ENCODE peak calls at places on chromosomes 3 and 15, in six cellular contexts. One of them, this sample, is unnamed.

GRCh38 chr3:4885322-4885721 is 93.9 kb upstream of the BHLHE40 start:
- DNase-seq in psoas muscle: no peak
- DNase-seq in kidney: no peak
- DNase-seq in DND-41: no peak
- DNase-seq in PC-9: no peak
- DNase-seq in cardiac fibroblast: peak
- DNase-seq in this sample: peak

GRCh38 chr3:188196232-188196990 is 42.5 kb downstream of the LPP start:
- DNase-seq in psoas muscle: no peak
- DNase-seq in kidney: no peak
- DNase-seq in DND-41: no peak
- DNase-seq in PC-9: no peak
- DNase-seq in cardiac fibroblast: no peak
- DNase-seq in this sample: no peak

GRCh38 chr3:186124618-186125017 is 15.7 kb upstream of the ETV5 start:
- DNase-seq in psoas muscle: no peak
- DNase-seq in kidney: no peak
- DNase-seq in DND-41: no peak
- DNase-seq in PC-9: no peak
- DNase-seq in cardiac fibroblast: no peak
- DNase-seq in this sample: peak

GRCh38 chr3:169534439-169534838 is 129.1 kb downstream of the MECOM start:
- DNase-seq in psoas muscle: no peak
- DNase-seq in kidney: no peak
- DNase-seq in DND-41: no peak
- DNase-seq in PC-9: peak
- DNase-seq in cardiac fibroblast: no peak
- DNase-seq in this sample: no peak

GRCh38 chr3:57127849-57128566 is 37.1 kb downstream of the IL17RD start:
- DNase-seq in psoas muscle: no peak
- DNase-seq in kidney: no peak
- DNase-seq in DND-41: no peak
- DNase-seq in PC-9: no peak
- DNase-seq in cardiac fibroblast: peak
- DNase-seq in this sample: peak

GRCh38 chr15:67176195-67176971 is 78.1 kb downstream of the AAGAB start:
- DNase-seq in psoas muscle: peak
- DNase-seq in kidney: no peak
- DNase-seq in DND-41: no peak
- DNase-seq in PC-9: no peak
- DNase-seq in cardiac fibroblast: no peak
- DNase-seq in this sample: no peak

GRCh38 chr3:160556141-160556540 is 9.2 kb downstream of the KPNA4 start:
- DNase-seq in psoas muscle: no peak
- DNase-seq in kidney: no peak
- DNase-seq in DND-41: no peak
- DNase-seq in PC-9: no peak
- DNase-seq in cardiac fibroblast: no peak
- DNase-seq in this sample: no peak

GRCh38 chr15:48555244-48555804 is 90.2 kb downstream of the FBN1 start:
- DNase-seq in psoas muscle: no peak
- DNase-seq in kidney: no peak
- DNase-seq in DND-41: no peak
- DNase-seq in PC-9: no peak
- DNase-seq in cardiac fibroblast: peak
- DNase-seq in this sample: peak

GRCh38 chr15:31303434-31304073 is 23.1 kb upstream of the KLF13 start:
- DNase-seq in psoas muscle: peak
- DNase-seq in kidney: peak
- DNase-seq in DND-41: peak
- DNase-seq in PC-9: no peak
- DNase-seq in cardiac fibroblast: peak
- DNase-seq in this sample: no peak

GRCh38 chr15:73331991-73332925 is 36.5 kb downstream of the HCN4 start:
- DNase-seq in psoas muscle: no peak
- DNase-seq in kidney: peak
- DNase-seq in DND-41: no peak
- DNase-seq in PC-9: no peak
- DNase-seq in cardiac fibroblast: no peak
- DNase-seq in this sample: no peak

GRCh38 chr15:78750566-78750965 is 60.7 kb downstream of the ADAMTS7 start:
- DNase-seq in psoas muscle: peak
- DNase-seq in kidney: peak
- DNase-seq in DND-41: no peak
- DNase-seq in PC-9: no peak
- DNase-seq in cardiac fibroblast: no peak
- DNase-seq in this sample: no peak

GRCh38 chr15:74196175-74196574 is 6.4 kb downstream of the STRA6 start:
- DNase-seq in psoas muscle: no peak
- DNase-seq in kidney: peak
- DNase-seq in DND-41: no peak
- DNase-seq in PC-9: peak
- DNase-seq in cardiac fibroblast: peak
- DNase-seq in this sample: peak

GRCh38 chr3:119664370-119664769 is 4.0 kb upstream of the POPDC2 start:
- DNase-seq in psoas muscle: no peak
- DNase-seq in kidney: no peak
- DNase-seq in DND-41: no peak
- DNase-seq in PC-9: no peak
- DNase-seq in cardiac fibroblast: peak
- DNase-seq in this sample: no peak

GRCh38 chr3:197547618-197548017 is 8.2 kb downstream of the BDH1 start:
- DNase-seq in psoas muscle: no peak
- DNase-seq in kidney: peak
- DNase-seq in DND-41: no peak
- DNase-seq in PC-9: no peak
- DNase-seq in cardiac fibroblast: no peak
- DNase-seq in this sample: no peak

GRCh38 chr3:10291139-10291500 is 1.6 kb downstream of the GHRL start:
- DNase-seq in psoas muscle: no peak
- DNase-seq in kidney: no peak
- DNase-seq in DND-41: no peak
- DNase-seq in PC-9: no peak
- DNase-seq in cardiac fibroblast: no peak
- DNase-seq in this sample: no peak

GRCh38 chr3:162710332-162711112 is 1213.9 kb downstream of the OTOL1 start:
- DNase-seq in psoas muscle: no peak
- DNase-seq in kidney: peak
- DNase-seq in DND-41: peak
- DNase-seq in PC-9: no peak
- DNase-seq in cardiac fibroblast: no peak
- DNase-seq in this sample: no peak

GRCh38 chr3:2465842-2466241 is 367.2 kb downstream of the CNTN4 start:
- DNase-seq in psoas muscle: no peak
- DNase-seq in kidney: no peak
- DNase-seq in DND-41: no peak
- DNase-seq in PC-9: no peak
- DNase-seq in cardiac fibroblast: no peak
- DNase-seq in this sample: no peak

GRCh38 chr15:51390239-51390931 is 48.9 kb downstream of the GLDN start:
- DNase-seq in psoas muscle: no peak
- DNase-seq in kidney: no peak
- DNase-seq in DND-41: no peak
- DNase-seq in PC-9: no peak
- DNase-seq in cardiac fibroblast: no peak
- DNase-seq in this sample: no peak

GRCh38 chr15:94400521-94401290 is 169.3 kb downstream of the MCTP2 start:
- DNase-seq in psoas muscle: no peak
- DNase-seq in kidney: no peak
- DNase-seq in DND-41: no peak
- DNase-seq in PC-9: no peak
- DNase-seq in cardiac fibroblast: no peak
- DNase-seq in this sample: no peak

GRCh38 chr3:53544357-53544756 is 49.9 kb downstream of the CACNA1D start:
- DNase-seq in psoas muscle: no peak
- DNase-seq in kidney: no peak
- DNase-seq in DND-41: no peak
- DNase-seq in PC-9: no peak
- DNase-seq in cardiac fibroblast: no peak
- DNase-seq in this sample: no peak

DNA sequence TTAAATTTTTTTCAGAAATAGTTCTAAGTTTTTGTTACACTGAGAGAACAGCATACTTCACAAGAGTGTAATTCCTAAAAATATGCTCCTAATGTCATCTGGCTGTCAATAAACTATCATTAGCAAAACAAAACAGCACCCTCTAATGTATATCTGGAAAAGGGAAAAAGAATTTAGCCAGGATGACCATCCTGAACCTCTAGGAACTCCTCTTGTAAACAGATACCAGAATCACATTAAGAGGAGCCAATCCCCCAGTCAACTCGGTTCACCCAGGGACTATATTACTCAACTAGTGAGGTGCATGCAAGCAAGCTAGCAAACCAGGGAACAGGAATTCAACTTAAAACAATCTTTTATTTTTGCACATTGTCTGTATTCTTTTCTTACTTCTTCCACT is 63.2 kb downstream of the RAD18 start:
- DNase-seq in psoas muscle: no peak
- DNase-seq in kidney: no peak
- DNase-seq in DND-41: no peak
- DNase-seq in PC-9: no peak
- DNase-seq in cardiac fibroblast: no peak
- DNase-seq in this sample: no peak
- TF ChIP-seq CTCF in psoas muscle: no peak
- TF ChIP-seq CTCF in kidney: no peak
- TF ChIP-seq CTCF in DND-41: no peak
- TF ChIP-seq CTCF in PC-9: no peak
- TF ChIP-seq CTCF in cardiac fibroblast: no peak
- TF ChIP-seq CTCF in this sample: no peak

GRCh38 chr3:172697558-172697957 is 13.3 kb downstream of the NCEH1 start:
- DNase-seq in psoas muscle: no peak
- DNase-seq in kidney: no peak
- DNase-seq in DND-41: no peak
- DNase-seq in PC-9: no peak
- DNase-seq in cardiac fibroblast: no peak
- DNase-seq in this sample: no peak
- H3K4me3 ChIP-seq in psoas muscle: no peak
- H3K4me3 ChIP-seq in kidney: no peak
- H3K4me3 ChIP-seq in DND-41: no peak
- H3K4me3 ChIP-seq in PC-9: no peak
- H3K4me3 ChIP-seq in cardiac fibroblast: no peak
- H3K4me3 ChIP-seq in this sample: no peak

GRCh38 chr15:29125382-29126207 is 144.0 kb downstream of the NSMCE3 start:
- DNase-seq in psoas muscle: peak
- DNase-seq in kidney: peak
- DNase-seq in DND-41: no peak
- DNase-seq in PC-9: no peak
- DNase-seq in cardiac fibroblast: no peak
- DNase-seq in this sample: no peak

GRCh38 chr15:29123991-29124390 is 145.6 kb downstream of the NSMCE3 start:
- DNase-seq in psoas muscle: peak
- DNase-seq in kidney: peak
- DNase-seq in DND-41: no peak
- DNase-seq in PC-9: no peak
- DNase-seq in cardiac fibroblast: no peak
- DNase-seq in this sample: no peak

GRCh38 chr15:29126208-29126536 is 143.4 kb downstream of the NSMCE3 start:
- DNase-seq in psoas muscle: peak
- DNase-seq in kidney: peak
- DNase-seq in DND-41: no peak
- DNase-seq in PC-9: no peak
- DNase-seq in cardiac fibroblast: no peak
- DNase-seq in this sample: no peak

GRCh38 chr15:29123171-29123570 is 146.5 kb downstream of the NSMCE3 start:
- DNase-seq in psoas muscle: peak
- DNase-seq in kidney: peak
- DNase-seq in DND-41: no peak
- DNase-seq in PC-9: no peak
- DNase-seq in cardiac fibroblast: no peak
- DNase-seq in this sample: no peak

GRCh38 chr15:29124581-29125381 is 144.8 kb downstream of the NSMCE3 start:
- DNase-seq in psoas muscle: peak
- DNase-seq in kidney: peak
- DNase-seq in DND-41: no peak
- DNase-seq in PC-9: no peak
- DNase-seq in cardiac fibroblast: no peak
- DNase-seq in this sample: peak
- TF ChIP-seq CTCF in psoas muscle: no peak
- TF ChIP-seq CTCF in kidney: no peak
- TF ChIP-seq CTCF in DND-41: no peak
- TF ChIP-seq CTCF in PC-9: no peak
- TF ChIP-seq CTCF in cardiac fibroblast: no peak
- TF ChIP-seq CTCF in this sample: peak

GRCh38 chr15:76198456-76199105 is 112.7 kb downstream of the ETFA start:
- DNase-seq in psoas muscle: no peak
- DNase-seq in kidney: peak
- DNase-seq in DND-41: no peak
- DNase-seq in PC-9: no peak
- DNase-seq in cardiac fibroblast: no peak
- DNase-seq in this sample: no peak
- H3K4me3 ChIP-seq in psoas muscle: no peak
- H3K4me3 ChIP-seq in kidney: no peak
- H3K4me3 ChIP-seq in DND-41: no peak
- H3K4me3 ChIP-seq in PC-9: no peak
- H3K4me3 ChIP-seq in cardiac fibroblast: no peak
- H3K4me3 ChIP-seq in this sample: no peak

GRCh38 chr3:51083490-51083889 is 301.6 kb upstream of the MANF start:
- DNase-seq in psoas muscle: no peak
- DNase-seq in kidney: no peak
- DNase-seq in DND-41: no peak
- DNase-seq in PC-9: no peak
- DNase-seq in cardiac fibroblast: no peak
- DNase-seq in this sample: no peak

DNA sequence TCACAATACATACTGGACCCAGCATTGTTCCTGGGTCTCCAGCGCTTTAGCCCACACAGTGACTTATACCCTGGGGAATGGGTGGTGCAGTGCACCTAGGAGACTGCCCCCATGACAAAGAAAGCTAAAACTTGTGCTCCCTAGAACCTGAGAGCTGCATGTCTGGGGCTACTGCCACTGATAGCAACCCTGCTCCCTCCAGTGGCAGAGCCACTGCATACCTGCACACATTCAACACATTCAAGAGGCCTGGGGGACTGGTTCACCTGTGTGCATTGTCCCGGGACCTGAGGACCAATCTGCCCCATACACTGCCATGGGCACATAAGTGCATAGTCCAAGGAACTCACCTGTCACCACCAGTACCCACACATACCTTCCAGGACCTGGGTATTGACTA is 302.7 kb upstream of the MANF start:
- DNase-seq in psoas muscle: no peak
- DNase-seq in kidney: no peak
- DNase-seq in DND-41: no peak
- DNase-seq in PC-9: no peak
- DNase-seq in cardiac fibroblast: no peak
- DNase-seq in this sample: no peak
- TF ChIP-seq CTCF in psoas muscle: no peak
- TF ChIP-seq CTCF in kidney: no peak
- TF ChIP-seq CTCF in DND-41: no peak
- TF ChIP-seq CTCF in PC-9: no peak
- TF ChIP-seq CTCF in cardiac fibroblast: no peak
- TF ChIP-seq CTCF in this sample: no peak

DNA sequence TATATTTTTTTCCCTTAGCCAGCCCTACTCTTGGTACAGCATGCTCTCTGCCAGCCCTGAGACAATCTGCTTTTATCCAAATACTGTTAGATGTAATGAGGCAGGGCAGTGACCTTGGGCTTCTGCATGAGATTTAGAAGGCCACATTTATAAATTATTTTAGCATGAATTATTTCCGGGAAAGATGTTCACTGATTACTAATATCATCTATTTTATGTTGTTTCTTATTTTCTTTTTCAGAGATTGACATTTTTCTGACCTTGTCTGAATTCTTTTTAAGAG is 23.1 kb downstream of the CRTC3 start:
- DNase-seq in psoas muscle: no peak
- DNase-seq in kidney: no peak
- DNase-seq in DND-41: no peak
- DNase-seq in PC-9: no peak
- DNase-seq in cardiac fibroblast: no peak
- DNase-seq in this sample: no peak
- H3K4me3 ChIP-seq in psoas muscle: peak
- H3K4me3 ChIP-seq in kidney: no peak
- H3K4me3 ChIP-seq in DND-41: no peak
- H3K4me3 ChIP-seq in PC-9: no peak
- H3K4me3 ChIP-seq in cardiac fibroblast: no peak
- H3K4me3 ChIP-seq in this sample: no peak